ENCODE peak calls at places on chromosomes 12 and 14, in seven cellular contexts. B is left ventricle myocardium inferior, N is RWPE1, U is astrocyte of the spinal cord, P is Peyer's patch, D is Panc1, W is mesothelial cell of epicardium. G is an unnamed sample.

GRCh38 chr12:105935106-105935505 is 203.6 kb downstream of the NUAK1 start:
- DNase-seq in B (no peak), U (peak), W (no peak), N (no peak), D (no peak), P (no peak), G (no peak)

GRCh38 chr14:91731018-91731417 is 868 bp downstream of the CATSPERB start:
- DNase-seq in D (no peak), P (no peak), U (no peak), N (no peak), B (no peak), W (no peak), G (no peak)

GRCh38 chr12:71504471-71504852 is 64.9 kb downstream of the LGR5 start:
- DNase-seq in N (no peak), U (no peak), W (no peak), B (peak), P (no peak), D (no peak), G (no peak)

GRCh38 chr12:94803939-94804338 is 153.6 kb upstream of the TMCC3 start:
- DNase-seq in N (no peak), D (no peak), P (no peak), W (no peak), U (no peak), B (no peak), G (no peak)

GRCh38 chr14:103444837-103445524 is 59.8 kb downstream of the MARK3 start:
- DNase-seq in W (no peak), N (no peak), P (no peak), B (no peak), U (peak), D (no peak), G (no peak)

GRCh38 chr12:44875417-44875953 is 630 bp downstream of the NELL2 start:
- DNase-seq in N (no peak), W (no peak), D (no peak), B (no peak), U (no peak), P (peak), G (no peak)

GRCh38 chr12:53205747-53206146 is 1.3 kb downstream of the ITGB7 start:
- DNase-seq in B (no peak), U (peak), N (peak), D (no peak), W (no peak), P (peak), G (no peak)

GRCh38 chr14:102043251-102044025 is 43.4 kb downstream of the HSP90AA1 start:
- DNase-seq in P (no peak), B (no peak), D (no peak), N (no peak), W (no peak), U (no peak), G (no peak)

GRCh38 chr14:71647086-71647784 is 285.0 kb upstream of the RGS6 start:
- DNase-seq in W (no peak), D (no peak), N (peak), U (no peak), P (no peak), B (no peak), G (no peak)

GRCh38 chr14:32934891-32935633 is 3.6 kb upstream of the NPAS3 start:
- DNase-seq in P (no peak), D (no peak), B (no peak), W (peak), U (no peak), N (no peak), G (no peak)

GRCh38 chr14:72664651-72665050 is 229.2 kb downstream of the DPF3 start:
- DNase-seq in B (no peak), P (no peak), U (no peak), D (no peak), W (no peak), N (no peak), G (no peak)

GRCh38 chr12:106248849-106249371 is 1.1 kb upstream of the CKAP4 start:
- DNase-seq in B (no peak), N (no peak), D (no peak), P (no peak), W (no peak), U (peak), G (no peak)

GRCh38 chr14:103094406-103095209 is at the start of gene EXOC3L4:
- DNase-seq in W (no peak), D (no peak), U (no peak), N (no peak), B (no peak), P (peak), G (no peak)

GRCh38 chr12:83818888-83819287 is 1093.7 kb downstream of the SLC6A15 start:
- DNase-seq in P (no peak), U (peak), N (peak), B (no peak), W (no peak), D (no peak), G (no peak)

GRCh38 chr14:63840981-63841380 is 11.8 kb upstream of the SYNE2 start:
- DNase-seq in B (no peak), P (peak), U (no peak), N (no peak), W (no peak), D (no peak), G (no peak)

GRCh38 chr14:45253754-45254300 is 825 bp upstream of the MIS18BP1 start:
- DNase-seq in P (peak), N (peak), U (no peak), B (peak), W (no peak), D (no peak), G (no peak)

GRCh38 chr14:26531894-26532293 is 65.9 kb downstream of the NOVA1 start:
- DNase-seq in W (no peak), P (no peak), N (peak), D (no peak), B (no peak), U (peak), G (no peak)

GRCh38 chr14:52703225-52703624 is 3.8 kb upstream of the PSMC6 start:
- DNase-seq in P (no peak), D (no peak), N (peak), U (peak), B (no peak), W (no peak), G (no peak)

GRCh38 chr14:94317259-94317658 is 5.9 kb downstream of the SERPINA6 start:
- DNase-seq in D (no peak), P (peak), B (peak), U (no peak), N (no peak), W (no peak), G (no peak)

GRCh38 chr12:117724545-117724944 is 244.2 kb downstream of the KSR2 start:
- DNase-seq in D (no peak), W (no peak), U (peak), B (no peak), N (no peak), P (no peak), G (no peak)

GRCh38 chr12:100703868-100704267 is 90.7 kb upstream of the ANO4 start:
- DNase-seq in N (no peak), W (no peak), U (no peak), B (no peak), P (no peak), D (no peak), G (no peak)
- TF ChIP-seq CTCF in N (no peak), W (no peak), U (no peak), B (no peak), P (no peak), D (no peak), G (no peak)

GRCh38 chr12:112184056-112184887 is 58.9 kb downstream of the TRAFD1 start:
- DNase-seq in W (no peak), U (no peak), D (no peak), P (no peak), B (no peak), N (no peak), G (no peak)

GRCh38 chr12:112185093-112185923 is 59.9 kb downstream of the TRAFD1 start:
- DNase-seq in P (no peak), N (no peak), D (no peak), B (no peak), U (no peak), W (no peak), G (no peak)

GRCh38 chr12:112182499-112182898 is 57.1 kb downstream of the TRAFD1 start:
- DNase-seq in W (no peak), D (no peak), P (no peak), N (no peak), B (no peak), U (no peak), G (no peak)

GRCh38 chr12:112183141-112183581 is 57.8 kb downstream of the TRAFD1 start:
- DNase-seq in D (no peak), N (no peak), B (no peak), W (no peak), U (peak), P (no peak), G (no peak)

GRCh38 chr12:112183591-112184021 is 58.2 kb downstream of the TRAFD1 start:
- DNase-seq in D (no peak), B (no peak), U (no peak), P (no peak), W (no peak), N (no peak), G (no peak)
- TF ChIP-seq CTCF in D (no peak), B (no peak), U (no peak), P (no peak), W (no peak), N (no peak), G (no peak)

GRCh38 chr12:113154351-113154973 is 4.9 kb downstream of the CFAP73 start:
- DNase-seq in U (no peak), P (no peak), N (no peak), W (no peak), B (no peak), D (no peak), G (no peak)
- TF ChIP-seq CTCF in U (no peak), P (no peak), N (no peak), W (no peak), B (no peak), D (no peak), G (no peak)

GRCh38 chr14:22185191-22185590 is 403.8 kb downstream of the DAD1 start:
- DNase-seq in N (no peak), D (no peak), P (no peak), B (no peak), U (peak), W (no peak), G (no peak)
- TF ChIP-seq CTCF in N (no peak), D (no peak), P (peak), B (no peak), U (peak), W (no peak), G (peak)

GRCh38 chr12:68745904-68746571 is at the start of gene SLC35E3:
- DNase-seq in P (peak), W (peak), D (peak), U (peak), B (peak), N (peak), G (peak)
- TF ChIP-seq CTCF in P (peak), W (no peak), D (no peak), U (no peak), B (no peak), N (no peak), G (peak)

GRCh38 chr12:78584695-78585094 is 279.9 kb upstream of the SYT1 start:
- DNase-seq in W (no peak), P (no peak), N (no peak), B (no peak), D (no peak), U (peak), G (no peak)
- TF ChIP-seq CTCF in W (no peak), P (peak), N (no peak), B (no peak), D (peak), U (no peak), G (peak)

GRCh38 chr14:98605043-98605442 is 667.0 kb downstream of the BCL11B start:
- DNase-seq in P (no peak), W (no peak), D (no peak), B (no peak), U (no peak), N (no peak), G (no peak)
- TF ChIP-seq CTCF in P (no peak), W (no peak), D (no peak), B (no peak), U (no peak), N (no peak), G (no peak)

DNA sequence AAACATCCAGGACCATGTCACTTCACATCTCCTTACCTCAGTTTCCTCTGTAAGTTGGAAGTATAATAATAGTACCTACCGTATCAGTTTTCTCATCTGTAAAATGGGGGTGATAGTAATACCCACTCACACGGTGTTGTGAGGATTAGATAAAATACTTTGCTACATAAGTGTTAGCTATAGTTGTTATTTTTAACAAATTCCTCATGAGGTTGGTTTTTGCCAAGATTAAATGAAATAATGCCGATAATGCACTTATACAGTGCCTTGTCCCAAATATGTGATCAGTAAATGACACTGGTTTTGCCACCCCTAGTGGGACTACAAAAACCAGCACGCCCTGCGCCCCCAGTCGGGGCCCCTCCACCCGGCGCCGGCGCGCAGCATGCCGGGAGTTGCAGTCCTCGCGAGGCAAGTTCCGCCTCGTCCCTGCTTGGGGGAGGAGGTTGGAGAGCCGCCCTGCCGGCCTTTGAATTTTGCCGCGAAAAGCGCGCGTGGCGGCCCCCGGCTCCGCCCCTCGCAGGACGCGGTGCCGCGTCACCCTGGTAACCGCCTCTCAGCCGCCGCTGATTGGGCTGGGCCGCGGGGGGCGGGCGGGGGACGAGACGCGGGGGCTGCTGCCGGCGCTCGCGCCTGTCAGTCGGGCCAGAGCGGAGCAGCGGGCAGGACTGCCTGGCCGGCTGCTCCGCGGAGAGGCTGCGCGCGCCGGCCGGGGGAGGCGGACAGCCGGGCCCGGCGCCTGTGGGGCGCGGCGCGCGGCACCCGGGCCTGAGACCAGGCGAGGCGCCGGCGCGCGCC is at the start of gene FAM222A:
- DNase-seq in P (peak), B (peak), U (peak), D (peak), W (peak), N (peak), G (peak)
- TF ChIP-seq CTCF in P (peak), B (peak), U (no peak), D (no peak), W (no peak), N (no peak), G (peak)

GRCh38 chr14:75427126-75427481 is 718 bp upstream of the JDP2 start:
- DNase-seq in N (no peak), W (no peak), B (peak), D (no peak), P (no peak), U (no peak), G (no peak)
- TF ChIP-seq CTCF in N (no peak), W (no peak), B (no peak), D (no peak), P (no peak), U (no peak), G (no peak)

G was measured in chondrocyte.